ENCODE peak calls at places on chromosome 6, in four cellular contexts. U is NCI-H2081; I is effector memory CD8-positive, alpha-beta T cell; A is LoVo. J is an unnamed sample.

GRCh38 chr6:95087394-95088097 is 489.8 kb upstream of the MANEA start:
- DNase-seq in U (peak), I (no peak), A (peak), J (peak)

GRCh38 chr6:52815167-52816092 is 11.8 kb upstream of the GSTA1 start:
- DNase-seq in U (peak), I (peak), A (peak), J (no peak)

GRCh38 chr6:147283460-147283859 is 79.2 kb downstream of the STXBP5 start:
- DNase-seq in U (no peak), I (no peak), A (no peak), J (no peak)

GRCh38 chr6:26272171-26272631 is 92.8 kb upstream of the BTN3A2 start:
- DNase-seq in U (no peak), I (peak), A (no peak), J (no peak)

GRCh38 chr6:76026101-76026500 is 46.4 kb downstream of the IMPG1 start:
- DNase-seq in U (no peak), I (no peak), A (no peak), J (no peak)

GRCh38 chr6:392441-393390 is 1.2 kb downstream of the IRF4 start:
- DNase-seq in U (peak), I (peak), A (no peak), J (no peak)

GRCh38 chr6:156840136-156840535 is 63.0 kb downstream of the ARID1B start:
- DNase-seq in U (no peak), I (no peak), A (no peak), J (no peak)

GRCh38 chr6:148854086-148854485 is 107.3 kb downstream of the UST start:
- DNase-seq in U (peak), I (no peak), A (no peak), J (no peak)

GRCh38 chr6:121666809-121667208 is 231.4 kb downstream of the GJA1 start:
- DNase-seq in U (no peak), I (no peak), A (peak), J (no peak)

GRCh38 chr6:90078513-90079289 is 184.4 kb downstream of the GJA10 start:
- DNase-seq in U (no peak), I (no peak), A (no peak), J (no peak)

GRCh38 chr6:116881236-116881635 is 4.2 kb downstream of the RFX6 start:
- DNase-seq in U (no peak), I (no peak), A (no peak), J (no peak)

GRCh38 chr6:157169656-157170055 is 153.7 kb downstream of the TMEM242 start:
- DNase-seq in U (no peak), I (no peak), A (no peak), J (no peak)

GRCh38 chr6:87198496-87198895 is 43.1 kb downstream of the ZNF292 start:
- DNase-seq in U (no peak), I (no peak), A (no peak), J (no peak)

GRCh38 chr6:20811112-20811746 is 277.0 kb downstream of the CDKAL1 start:
- DNase-seq in U (peak), I (no peak), A (peak), J (peak)